ENCODE peak calls at places on chromosomes 5 and 9, in seven cellular contexts. K is SK-MEL-5, T is GM03348, X is sciatic nerve, Y is left kidney, H is RPMI8226, M is Daoy. F is an unnamed sample.

GRCh38 chr9:97786341-97786740 is 66.7 kb upstream of the FOXE1 start:
- DNase-seq in K (no peak), T (peak), X (no peak), Y (no peak), H (no peak), M (peak), F (no peak)

GRCh38 chr9:109401169-109401989 is 80.5 kb upstream of the EPB41L4B start:
- DNase-seq in K (peak), T (peak), X (peak), Y (peak), H (peak), M (peak), F (no peak)

GRCh38 chr9:132977626-132978450 is 656 bp upstream of the GFI1B start:
- DNase-seq in K (peak), T (peak), X (peak), Y (peak), H (peak), M (peak), F (peak)

GRCh38 chr9:22208846-22209585 is 199.9 kb upstream of the CDKN2B start:
- DNase-seq in K (no peak), T (peak), X (no peak), Y (no peak), H (peak), M (no peak), F (no peak)

GRCh38 chr9:76215066-76215465 is 179.2 kb downstream of the RFK start:
- DNase-seq in K (no peak), T (peak), X (no peak), Y (peak), H (no peak), M (peak), F (no peak)

GRCh38 chr5:151954271-151954670 is 29.6 kb upstream of the GLRA1 start:
- DNase-seq in K (peak), T (no peak), X (no peak), Y (no peak), H (no peak), M (no peak), F (no peak)

GRCh38 chr5:32462618-32463017 is 18.1 kb upstream of the ZFR start:
- DNase-seq in K (no peak), T (peak), X (no peak), Y (no peak), H (no peak), M (peak), F (no peak)

GRCh38 chr5:150117945-150118560 is 31.7 kb upstream of the CSF1R start:
- DNase-seq in K (no peak), T (no peak), X (peak), Y (no peak), H (no peak), M (no peak), F (no peak)

GRCh38 chr9:70791936-70792335 is 329.5 kb downstream of the TRPM3 start:
- DNase-seq in K (no peak), T (no peak), X (no peak), Y (no peak), H (no peak), M (no peak), F (no peak)

GRCh38 chr9:2281031-2281802 is 266.1 kb downstream of the SMARCA2 start:
- DNase-seq in K (no peak), T (peak), X (no peak), Y (peak), H (no peak), M (peak), F (no peak)